ENCODE peak calls at places on chromosomes 7 and 10, in four cellular contexts. A is brain microvascular endothelial cell; X is naive thymus-derived CD4-positive, alpha-beta T cell; Z is suprapubic skin. P is an unnamed sample.

GRCh38 chr7:76108540-76109233 is 60.8 kb downstream of the MDH2 start:
- DNase-seq in A (peak; percentile 53), Z (no peak), X (no peak), P (no peak)

GRCh38 chr10:128125416-128125943 is 743 bp downstream of the MKI67 start:
- DNase-seq in Z (no peak), X (no peak), A (no peak), P (peak; percentile 22)

GRCh38 chr10:46556515-46557318 is at the start of gene GPRIN2:
- DNase-seq in Z (peak; percentile 66), A (no peak), X (no peak), P (peak; percentile 47)

GRCh38 chr10:8369666-8370065 is 315.2 kb downstream of the GATA3 start:
- DNase-seq in A (no peak), Z (no peak), X (no peak), P (no peak)

GRCh38 chr10:3510741-3511140 is 274.3 kb downstream of the KLF6 start:
- DNase-seq in Z (no peak), A (no peak), X (no peak), P (no peak)

GRCh38 chr10:100729877-100730738 is 15.3 kb upstream of the PAX2 start:
- DNase-seq in Z (no peak), X (no peak), A (no peak), P (no peak)

GRCh38 chr7:30179016-30179436 is 44.2 kb downstream of the MTURN start:
- DNase-seq in A (no peak), Z (no peak), X (no peak), P (no peak)

GRCh38 chr7:74507538-74508319 is 54.0 kb downstream of the GTF2IRD1 start:
- DNase-seq in Z (no peak), X (no peak), A (no peak), P (no peak)

GRCh38 chr10:85724215-85724614 is 642.4 kb downstream of the GRID1 start:
- DNase-seq in Z (no peak), X (no peak), A (no peak), P (no peak)

GRCh38 chr10:85719408-85719807 is 647.2 kb downstream of the GRID1 start:
- DNase-seq in A (no peak), Z (no peak), X (no peak), P (no peak)

DNA sequence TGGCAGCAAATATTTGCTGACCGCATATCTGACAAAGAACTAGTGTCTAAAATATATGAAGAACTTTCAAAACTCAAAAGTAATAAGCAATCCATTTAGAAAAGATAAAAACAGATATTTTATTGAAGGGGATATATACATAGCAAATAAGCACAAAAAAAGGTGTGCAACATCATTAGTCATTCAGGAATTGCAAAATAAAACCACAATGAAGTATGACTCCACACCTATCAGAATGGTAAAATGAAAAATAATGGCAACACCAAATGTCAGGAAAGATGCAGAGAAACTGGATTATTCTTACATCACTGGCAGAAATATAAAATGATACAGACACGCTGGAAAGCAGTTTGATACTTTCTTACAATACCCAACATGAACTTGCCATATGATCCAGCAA is 645.7 kb downstream of the GRID1 start:
- DNase-seq in Z (no peak), A (no peak), X (no peak), P (no peak)
- H3K27me3 ChIP-seq in Z (no peaks in the 10 kb centered on the region), A (no peaks in the 10 kb centered on the region), X (no peaks in the 10 kb centered on the region), P (no peaks in the 10 kb centered on the region)

GRCh38 chr7:135185471-135186260 is 15.2 kb upstream of the CYREN start:
- DNase-seq in Z (no peak), X (no peak), A (no peak), P (no peak)

GRCh38 chr7:135181261-135181928 is 10.9 kb upstream of the CYREN start:
- DNase-seq in Z (no peak), X (no peak), A (no peak), P (no peak)

GRCh38 chr7:135181929-135182678 is 11.6 kb upstream of the CYREN start:
- DNase-seq in X (no peak), Z (no peak), A (no peak), P (no peak)

GRCh38 chr7:135184254-135184841 is 13.8 kb upstream of the CYREN start:
- DNase-seq in A (no peak), Z (no peak), X (no peak), P (no peak)

DNA sequence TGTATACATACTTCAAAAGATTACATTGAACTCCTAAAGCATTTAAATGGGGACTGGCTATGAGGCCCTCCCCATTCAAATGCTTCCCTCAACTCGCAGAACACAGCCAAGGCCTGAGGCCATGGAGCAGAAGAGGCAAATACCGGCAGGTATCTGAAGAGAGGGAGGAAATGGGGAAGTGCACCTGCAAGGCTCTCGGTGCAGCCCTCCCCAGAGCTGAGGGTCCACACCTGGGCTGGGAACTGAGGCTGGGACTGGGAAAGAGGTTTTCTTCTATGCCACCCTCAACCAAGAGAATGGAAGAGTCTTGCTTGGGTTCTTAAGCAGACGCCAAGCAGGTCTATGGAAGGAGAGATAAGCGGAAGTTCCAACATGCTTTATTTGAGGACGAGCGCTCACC is 13.0 kb upstream of the CYREN start:
- DNase-seq in Z (no peak), X (no peak), A (no peak), P (no peak)
- H3K36me3 ChIP-seq in Z (peaks cover 66% of the 10 kb centered on the region), X (peaks cover 12% of the 10 kb centered on the region), A (peaks cover 7% of the 10 kb centered on the region), P (peaks cover 10% of the 10 kb centered on the region)

GRCh38 chr7:867001-867405 is 9.4 kb upstream of the GET4 start:
- DNase-seq in X (no peak), A (peak; percentile 83), Z (peak; percentile 84), P (no peak)
- H3K27me3 ChIP-seq in X (no peaks in the 10 kb centered on the region), A (no peaks in the 10 kb centered on the region), Z (no peaks in the 10 kb centered on the region), P (no peaks in the 10 kb centered on the region)

GRCh38 chr7:139081584-139081983 is 27.9 kb downstream of the ZC3HAV1 start:
- DNase-seq in X (no peak), A (no peak), Z (no peak), P (no peak)

GRCh38 chr7:139078399-139078798 is 31.1 kb downstream of the ZC3HAV1 start:
- DNase-seq in X (no peak), A (peak; percentile 11), Z (no peak), P (no peak)

GRCh38 chr7:139079861-139080260 is 29.7 kb downstream of the ZC3HAV1 start:
- DNase-seq in A (no peak), X (no peak), Z (no peak), P (no peak)

GRCh38 chr7:139078911-139079310 is 30.6 kb downstream of the ZC3HAV1 start:
- DNase-seq in Z (no peak), X (no peak), A (no peak), P (no peak)

DNA sequence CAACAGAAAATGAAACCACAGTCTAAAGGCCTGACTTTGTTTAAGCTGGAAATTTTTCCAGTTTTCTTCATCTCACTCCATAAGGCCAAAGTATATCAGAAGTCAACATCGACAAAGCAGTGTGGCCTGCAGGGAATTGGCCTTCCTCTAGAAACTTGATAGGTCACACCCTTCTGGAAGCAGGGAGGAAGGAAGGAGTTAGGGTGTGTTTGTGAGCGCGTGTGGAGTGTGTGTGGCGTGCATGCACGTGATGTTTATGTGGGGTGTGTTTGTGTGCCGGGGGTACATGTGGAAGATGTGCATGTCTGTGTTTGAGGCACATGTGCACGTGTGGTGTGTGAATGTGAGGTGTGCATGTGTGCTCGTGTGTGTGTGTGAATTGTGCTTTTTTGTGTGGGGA is 28.6 kb downstream of the ZC3HAV1 start:
- DNase-seq in Z (no peak), A (no peak), X (no peak), P (no peak)
- H3K36me3 ChIP-seq in Z (peaks cover 96% of the 10 kb centered on the region), A (peaks cover 48% of the 10 kb centered on the region), X (peaks cover 38% of the 10 kb centered on the region), P (peaks cover 93% of the 10 kb centered on the region)

GRCh38 chr10:80357000-80357803 is 621 bp downstream of the DYDC2 start:
- DNase-seq in Z (no peak), X (no peak), A (no peak), P (peak; percentile 3)

GRCh38 chr10:80359644-80360043 is 3.1 kb downstream of the DYDC2 start:
- DNase-seq in A (no peak), Z (no peak), X (no peak), P (no peak)

GRCh38 chr10:80351220-80351619 is 5.3 kb downstream of the DYDC1 start:
- DNase-seq in Z (no peak), X (no peak), A (no peak), P (no peak)

GRCh38 chr10:80357804-80358125 is 1.2 kb downstream of the DYDC2 start:
- DNase-seq in X (no peak), A (no peak), Z (no peak), P (no peak)

GRCh38 chr10:80356563-80356999 is at the start of the genes DYDC1 and DYDC2:
- DNase-seq in X (peak; percentile 46), A (no peak), Z (peak; percentile 62), P (peak; percentile 54)
- H3K27me3 ChIP-seq in X (no peaks in the 10 kb centered on the region), A (peaks cover 11% of the 10 kb centered on the region), Z (peaks cover 12% of the 10 kb centered on the region), P (no peaks in the 10 kb centered on the region)

DNA sequence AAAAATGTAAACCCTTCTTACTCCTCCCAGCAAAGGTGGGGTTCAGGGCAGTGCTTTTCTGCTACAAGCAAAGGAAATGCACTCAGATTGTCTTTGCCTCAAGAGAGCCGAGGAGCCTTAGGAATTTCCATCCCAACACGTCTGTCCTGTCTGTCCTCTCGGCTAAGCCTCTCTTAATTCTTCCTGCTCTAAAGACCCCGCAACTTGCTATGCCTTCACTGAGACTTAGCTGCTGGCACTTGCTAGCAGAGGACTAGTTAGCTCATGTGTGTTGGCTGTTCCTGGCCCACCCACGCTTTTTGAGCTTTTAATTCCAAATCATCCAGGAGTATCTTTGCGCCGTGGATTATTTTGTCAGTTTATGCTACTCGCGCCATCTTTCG is 481 bp upstream of the NPM3 start:
- DNase-seq in X (no peak), Z (no peak), A (no peak), P (no peak)
- H3K36me3 ChIP-seq in X (peaks cover 19% of the 10 kb centered on the region), Z (peaks cover 35% of the 10 kb centered on the region), A (peaks cover 47% of the 10 kb centered on the region), P (peaks cover 17% of the 10 kb centered on the region)

P was measured in CD8-positive, alpha-beta memory T cell.